ENCODE peak calls at places on chromosome 22, in ten cellular contexts. F is glutamatergic neuron; X is bronchial epithelial cell; U is H54; T is A172; L is effector memory CD4-positive, alpha-beta T cell; K is activated gamma-delta T cell treated with Interleukin-2 at 50 U/mL for 16 hours; N is fibroblast of gingiva; Z is NCI-H526 treated with DMSO at 0.1 percent for 48 hours; O is GM12865. S is an unnamed sample.

GRCh38 chr22:50175921-50176849 is 5.7 kb downstream of the PANX2 start:
- DNase-seq in X (no peak), F (no peak), N (no peak), K (no peak), U (no peak), T (no peak), Z (no peak), L (no peak), O (no peak), S (no peak)

GRCh38 chr22:37053310-37054077 is 2.0 kb downstream of the KCTD17 start:
- DNase-seq in Z (no peak), K (no peak), U (no peak), N (no peak), T (no peak), F (no peak), X (no peak), L (no peak), O (no peak), S (no peak)

GRCh38 chr22:45977551-45978274 is 751 bp upstream of the WNT7B start:
- DNase-seq in T (no peak), Z (peak; percentile 66), F (no peak), O (no peak), L (no peak), X (no peak), N (no peak), K (no peak), U (no peak), S (no peak)

GRCh38 chr22:48240935-48241230 is 1478.4 kb downstream of the TBC1D22A start:
- DNase-seq in N (no peak), U (no peak), Z (no peak), F (no peak), O (no peak), L (no peak), X (no peak), K (no peak), T (no peak), S (no peak)

GRCh38 chr22:36325163-36326031 is 62.4 kb downstream of the MYH9 start:
- DNase-seq in F (no peak), K (no peak), T (peak; percentile 92), N (peak; percentile 94), L (no peak), U (no peak), O (no peak), X (peak; percentile 86), Z (no peak), S (no peak)

GRCh38 chr22:33519140-33519973 is 400.9 kb downstream of the LARGE1 start:
- DNase-seq in X (peak; percentile 28), O (peak; percentile 86), Z (peak; percentile 29), L (no peak), K (peak; percentile 22), U (peak; percentile 16), N (peak; percentile 33), F (peak; percentile 66), T (peak; percentile 8), S (no peak)

GRCh38 chr22:22394589-22394988 is 114.0 kb downstream of the ZNF280B start:
- DNase-seq in O (no peak), Z (peak; percentile 83), L (no peak), N (no peak), U (no peak), X (no peak), F (no peak), K (no peak), T (no peak), S (no peak)

GRCh38 chr22:39937881-39938280 is 22.3 kb upstream of the TMA7B start:
- DNase-seq in X (no peak), O (no peak), F (no peak), U (no peak), N (no peak), L (no peak), K (no peak), Z (no peak), T (no peak), S (no peak)

GRCh38 chr22:49015459-49015858 is 812.2 kb downstream of the BRD1 start:
- DNase-seq in N (no peak), X (no peak), T (no peak), F (no peak), U (no peak), Z (no peak), L (no peak), O (no peak), K (no peak), S (no peak)

GRCh38 chr22:35592418-35592967 is 24.6 kb downstream of the MB start:
- DNase-seq in K (no peak), L (no peak), O (no peak), X (no peak), F (no peak), N (no peak), Z (no peak), U (no peak), T (no peak), S (no peak)

GRCh38 chr22:31603574-31603973 is 58.4 kb downstream of the PISD start:
- DNase-seq in N (no peak), U (no peak), F (no peak), T (no peak), X (no peak), O (no peak), K (no peak), L (no peak), Z (no peak), S (no peak)

GRCh38 chr22:28245579-28246224 is 326.6 kb upstream of the PITPNB start:
- DNase-seq in X (no peak), O (no peak), L (no peak), Z (no peak), U (no peak), T (no peak), K (no peak), N (no peak), F (no peak), S (no peak)

GRCh38 chr22:22866381-22867111 is 21.1 kb upstream of the IGLL5 start:
- DNase-seq in U (no peak), X (no peak), K (no peak), O (no peak), F (no peak), L (no peak), Z (no peak), N (no peak), T (no peak), S (no peak)

GRCh38 chr22:42439821-42440674 is 7.8 kb upstream of the NFAM1 start:
- DNase-seq in X (no peak), L (no peak), U (peak; percentile 22), F (no peak), T (peak; percentile 14), N (no peak), O (peak; percentile 36), K (no peak), Z (no peak), S (no peak)

GRCh38 chr22:20014526-20015186 is 2.0 kb downstream of the ARVCF start:
- DNase-seq in U (no peak), N (no peak), Z (no peak), T (no peak), X (no peak), F (no peak), K (no peak), O (no peak), L (no peak), S (no peak)

GRCh38 chr22:46515208-46516111 is 22.0 kb downstream of the CELSR1 start:
- DNase-seq in Z (no peak), U (peak; percentile 71), K (no peak), X (peak; percentile 68), L (no peak), O (no peak), N (no peak), F (no peak), T (peak; percentile 76), S (no peak)

GRCh38 chr22:20781272-20781990 is 7.5 kb downstream of the SERPIND1 start:
- DNase-seq in O (no peak), L (no peak), K (no peak), X (peak; percentile 90), T (no peak), F (no peak), Z (no peak), U (no peak), N (no peak), S (no peak)

GRCh38 chr22:37571258-37571991 is 8.5 kb downstream of the LGALS2 start:
- DNase-seq in K (no peak), N (no peak), U (peak; percentile 72), L (no peak), Z (no peak), F (no peak), T (peak; percentile 51), O (no peak), X (peak; percentile 63), S (no peak)

GRCh38 chr22:40009953-40010751 is 15.4 kb downstream of the FAM83F start:
- DNase-seq in F (peak; percentile 51), N (no peak), X (no peak), K (no peak), Z (no peak), O (no peak), L (no peak), T (no peak), U (no peak), S (no peak)

S was measured in AG04450.